ENCODE peak calls at places on chromosomes 7 and 10, in ten cellular contexts. G is coronary artery, P is K562, N is bronchial epithelial cell, I is WERI-Rb-1, M is body of pancreas, Q is testis, W is choroid plexus epithelial cell, E is lower lobe of right lung, Y is dorsolateral prefrontal cortex. L is an unnamed sample.

GRCh38 chr10:78165617-78166016 is 132.0 kb downstream of the RPS24 start:
- DNase-seq in G (no peak), I (peak; percentile 70), W (no peak), Y (no peak), E (no peak), Q (no peak), P (no peak), N (no peak), M (no peak), L (no peak)

GRCh38 chr7:8232999-8233847 is 28.7 kb downstream of the ICA1 start:
- DNase-seq in Y (no peak), N (peak; percentile 47), W (no peak), P (peak; percentile 80), I (no peak), Q (no peak), E (no peak), M (no peak), G (no peak), L (no peak)

GRCh38 chr7:5216931-5217330 is 26.9 kb downstream of the WIPI2 start:
- DNase-seq in Y (peak; percentile 22), Q (no peak), E (no peak), P (no peak), G (no peak), N (no peak), W (no peak), M (no peak), I (no peak), L (no peak)

GRCh38 chr7:81111781-81112540 is 193.1 kb upstream of the SEMA3C start:
- DNase-seq in E (no peak), Q (no peak), G (no peak), P (no peak), M (no peak), I (no peak), Y (no peak), N (no peak), W (peak; percentile 39), L (no peak)

GRCh38 chr10:128473396-128473795 is 347.2 kb upstream of the MKI67 start:
- DNase-seq in G (no peak), N (no peak), I (no peak), W (no peak), P (no peak), E (no peak), M (no peak), Y (no peak), Q (no peak), L (no peak)

GRCh38 chr10:4241724-4242345 is 456.8 kb upstream of the KLF6 start:
- DNase-seq in N (no peak), W (peak; percentile 100), E (no peak), P (no peak), I (no peak), M (peak; percentile 27), G (no peak), Y (no peak), Q (peak; percentile 65), L (no peak)

GRCh38 chr7:74288034-74288881 is 949 bp upstream of the CLIP2 start:
- DNase-seq in I (no peak), G (no peak), E (no peak), N (no peak), Q (no peak), W (no peak), P (peak; percentile 56), M (no peak), Y (no peak), L (no peak)

GRCh38 chr10:98267894-98268693 is at the start of gene LOXL4:
- DNase-seq in W (peak; percentile 31), Y (no peak), G (peak; percentile 80), P (peak; percentile 89), N (no peak), M (peak; percentile 50), I (peak; percentile 78), Q (no peak), E (no peak), L (peak; percentile 87)

GRCh38 chr7:96418600-96418999 is 96.7 kb upstream of the SLC25A13 start:
- DNase-seq in P (no peak), G (no peak), I (no peak), Q (no peak), W (no peak), M (no peak), N (no peak), Y (no peak), E (no peak), L (no peak)

GRCh38 chr7:73504920-73505319 is 17.2 kb downstream of the BAZ1B start:
- DNase-seq in M (no peak), W (no peak), P (no peak), N (no peak), Q (no peak), Y (peak; percentile 54), I (no peak), E (no peak), G (no peak), L (no peak)

GRCh38 chr10:25522294-25522693 is 347.5 kb downstream of the GPR158 start:
- DNase-seq in G (no peak), E (no peak), Q (no peak), W (no peak), P (no peak), M (no peak), Y (no peak), N (no peak), I (no peak), L (no peak)

GRCh38 chr7:114152314-114152938 is 233.6 kb upstream of the PPP1R3A start:
- DNase-seq in Y (no peak), W (no peak), E (no peak), M (no peak), Q (no peak), G (no peak), P (no peak), I (no peak), N (no peak), L (no peak)

GRCh38 chr10:31274310-31274709 is 44.7 kb upstream of the ZEB1 start:
- DNase-seq in Y (no peak), E (no peak), P (no peak), N (peak; percentile 13), M (no peak), Q (no peak), W (peak; percentile 42), G (no peak), I (no peak), L (no peak)

DNA sequence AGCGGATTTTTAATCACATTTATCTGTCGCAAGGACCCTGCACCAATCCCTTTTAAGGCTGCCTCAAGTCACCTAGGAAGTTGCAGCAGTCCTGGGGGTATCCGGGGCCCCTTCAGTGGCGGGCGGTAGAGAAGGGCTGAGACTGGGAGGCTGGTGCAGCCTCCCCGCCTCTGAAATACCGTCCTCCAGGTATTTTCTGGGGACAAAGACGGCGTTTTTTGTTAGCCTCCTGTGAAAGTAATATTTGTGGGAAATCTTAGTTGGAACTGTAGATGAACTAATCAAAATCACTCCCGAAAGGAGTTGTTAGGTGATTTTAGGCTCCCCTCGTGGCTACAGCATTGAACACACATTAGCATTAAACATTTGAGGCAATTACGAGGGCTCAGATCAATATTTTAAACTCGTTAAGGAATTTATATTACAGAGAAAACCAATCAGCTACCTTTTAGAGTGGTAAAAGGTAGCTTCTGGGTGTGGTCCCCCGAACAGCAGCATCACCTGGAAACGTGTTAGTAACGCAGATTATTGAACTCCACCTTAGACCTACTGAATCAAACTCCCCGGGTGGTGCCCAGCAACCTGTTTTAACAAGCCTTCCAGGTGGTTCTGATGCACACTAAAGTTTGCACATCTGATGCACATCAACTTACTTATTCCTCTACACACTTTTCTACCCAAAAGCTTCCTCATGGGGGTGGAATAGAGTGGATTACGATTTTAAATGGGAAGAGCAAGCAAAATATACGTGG is 548 bp upstream of the ANXA7 start:
- DNase-seq in M (no peak), W (peak; percentile 3), E (no peak), P (no peak), G (no peak), Y (no peak), N (peak; percentile 86), Q (no peak), I (no peak), L (no peak)
- TF ChIP-seq CTCF in M (no peak), W (no peak), E (no peak), P (no peak), G (no peak), Y (no peak), N (no peak), Q (no peak), I (no peak), L (no peak)

DNA sequence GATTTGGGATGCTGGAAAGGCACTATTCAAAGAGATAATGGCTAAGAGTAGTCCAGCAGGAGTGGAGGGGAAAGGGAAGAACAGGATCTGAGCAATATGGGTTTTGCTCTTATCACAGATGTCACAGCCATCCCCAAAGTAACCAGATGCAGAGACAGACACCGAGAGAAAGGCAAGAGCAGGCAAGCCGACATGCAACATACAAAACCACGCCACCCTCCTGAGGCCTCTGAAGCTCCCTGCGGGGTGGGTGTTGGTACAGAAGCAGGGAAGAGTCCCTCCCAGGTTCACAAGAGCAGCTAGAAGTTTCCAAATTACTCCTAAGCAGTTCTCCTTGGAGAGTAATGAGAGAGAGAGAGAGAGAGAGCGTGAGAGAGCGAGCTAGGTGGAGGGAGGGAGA is 10.8 kb upstream of the C10orf53 start:
- DNase-seq in Y (no peak), Q (no peak), W (no peak), I (no peak), M (no peak), G (peak; percentile 45), P (no peak), E (no peak), N (no peak), L (no peak)
- H3K4me3 ChIP-seq in Y (no peak overlapping the region), Q (no peak overlapping the region), W (no peak overlapping the region), I (no peak overlapping the region), M (no peak overlapping the region), G (no peak overlapping the region), P (no peak overlapping the region), E (no peak overlapping the region), N (no peak overlapping the region), L (no peak overlapping the region)

GRCh38 chr7:19982841-19983835 is 209.7 kb upstream of the TMEM196 start:
- DNase-seq in N (peak; percentile 53), E (no peak), I (peak; percentile 67), W (peak; percentile 83), P (no peak), G (no peak), Q (peak; percentile 54), M (peak; percentile 34), Y (no peak), L (peak; percentile 2)
- TF ChIP-seq CTCF in N (peak; percentile 34), E (peak; percentile 33), I (peak; percentile 38), W (peak; percentile 62), P (no peak), G (no peak), Q (no peak), M (peak; percentile 13), Y (no peak), L (no peak)

DNA sequence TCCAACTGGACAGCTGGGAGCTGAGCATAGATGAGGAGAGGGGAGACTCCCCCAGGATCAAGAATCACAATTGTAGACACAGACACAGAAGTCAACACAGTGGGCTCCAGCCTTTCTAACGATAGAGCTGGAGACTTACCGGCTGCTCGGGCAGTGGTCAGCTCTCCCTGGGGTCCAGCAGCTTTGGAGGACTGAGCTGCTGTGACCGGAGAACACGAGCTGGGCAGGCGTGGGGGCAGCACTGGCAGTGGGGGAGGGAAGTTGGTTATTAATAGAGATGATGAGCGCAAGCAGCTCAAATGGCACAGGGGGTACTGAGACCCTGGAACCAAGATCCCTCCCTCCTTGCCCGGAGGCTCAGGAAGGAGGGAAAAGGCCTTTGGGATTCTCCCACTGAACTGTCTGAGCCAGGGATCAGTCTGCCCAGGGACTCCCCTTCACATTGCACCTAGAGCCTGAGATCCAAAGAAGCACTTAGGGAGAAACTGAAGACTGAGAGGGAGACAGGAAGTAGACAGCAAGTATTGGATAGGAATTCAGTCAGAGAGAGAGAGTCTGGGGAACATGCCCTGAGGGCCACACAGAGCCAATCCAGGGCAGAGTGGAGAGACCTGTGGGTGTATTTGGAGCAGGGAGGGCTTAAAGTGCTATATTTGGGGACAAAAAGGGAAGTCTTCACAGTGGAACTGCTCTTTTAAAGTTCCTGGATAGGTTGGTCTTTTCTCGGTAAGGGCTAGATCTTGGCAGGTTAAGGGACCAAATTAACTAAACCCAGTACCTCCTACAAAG is at the start of gene MYOZ1:
- DNase-seq in Y (no peak), M (no peak), P (peak; percentile 7), Q (no peak), I (no peak), E (no peak), N (peak; percentile 27), W (peak; percentile 35), G (no peak), L (peak; percentile 51)
- H3K4me3 ChIP-seq in Y (no peak within 1 kb of the TSS), M (no peak within 1 kb of the TSS), P (no peak within 1 kb of the TSS), Q (no peak within 1 kb of the TSS), I (no peak within 1 kb of the TSS), E (no peak within 1 kb of the TSS), N (no peak within 1 kb of the TSS), W (no peak within 1 kb of the TSS), G (peak within 1 kb of the TSS; percentile 60), L (no peak within 1 kb of the TSS)